ENCODE peak calls at places on chromosomes 11 and 22, in four cellular contexts. E is natural killer cell, F is fibroblast of mammary gland, A is lower lobe of right lung. V is an unnamed sample.

GRCh38 chr11:86064236-86064803 is 4.6 kb downstream of the PICALM start:
- DNase-seq in A (no peak), E (no peak), F (peak), V (no peak)

GRCh38 chr11:34522188-34522587 is 8.6 kb upstream of the ELF5 start:
- DNase-seq in A (no peak), E (no peak), F (no peak), V (no peak)

GRCh38 chr11:69297926-69298777 is 4.2 kb downstream of the MYEOV start:
- DNase-seq in F (peak), E (no peak), A (peak), V (peak)

GRCh38 chr11:62025429-62026105 is 58.1 kb upstream of the FTH1 start:
- DNase-seq in A (peak), F (peak), E (peak), V (peak)

GRCh38 chr22:37827056-37827455 is 3.9 kb downstream of the GALR3 start:
- DNase-seq in A (no peak), F (no peak), E (no peak), V (no peak)

GRCh38 chr22:20130739-20131592 is 638 bp upstream of the ZDHHC8 start:
- DNase-seq in E (peak), A (peak), F (peak), V (peak)

GRCh38 chr22:25000686-25001085 is 48.2 kb downstream of the KIAA1671 start:
- DNase-seq in F (no peak), E (no peak), A (no peak), V (no peak)

GRCh38 chr11:2995091-2995561 is 3.0 kb upstream of the NAP1L4 start:
- DNase-seq in A (no peak), F (no peak), E (no peak), V (no peak)

GRCh38 chr11:58900479-58901420 is 38.5 kb upstream of the GLYATL1 start:
- DNase-seq in F (peak), A (peak), E (no peak), V (no peak)

GRCh38 chr11:117083011-117083940 is 15.0 kb downstream of the SIK3 start:
- DNase-seq in E (no peak), F (no peak), A (no peak), V (no peak)

GRCh38 chr22:18947905-18948304 is 11.8 kb upstream of the PRODH start:
- DNase-seq in E (no peak), A (peak), F (no peak), V (no peak)

GRCh38 chr11:126438272-126438671 is 82.8 kb downstream of the ST3GAL4 start:
- DNase-seq in A (no peak), F (no peak), E (no peak), V (no peak)

GRCh38 chr22:39475902-39476301 is 19.1 kb downstream of the MGAT3 start:
- DNase-seq in A (no peak), E (no peak), F (no peak), V (no peak)

GRCh38 chr22:34105461-34106062 is 185.3 kb upstream of the LARGE1 start:
- DNase-seq in F (peak), A (peak), E (no peak), V (peak)

GRCh38 chr11:85810521-85810870 is 445 bp downstream of the SYTL2 start:
- DNase-seq in E (no peak), F (no peak), A (no peak), V (no peak)

GRCh38 chr22:48574776-48575566 is 1252.7 kb downstream of the BRD1 start:
- DNase-seq in A (peak), F (no peak), E (no peak), V (no peak)
- TF ChIP-seq CTCF in A (peak), F (no peak), E (no peak), V (no peak)

GRCh38 chr11:64516226-64516625 is 74.8 kb upstream of the SLC22A12 start:
- DNase-seq in E (no peak), A (no peak), F (no peak), V (no peak)
- TF ChIP-seq CTCF in E (peak), A (no peak), F (peak), V (no peak)

GRCh38 chr11:115530752-115531151 is 26.5 kb upstream of the CADM1 start:
- DNase-seq in E (no peak), F (no peak), A (no peak), V (no peak)
- TF ChIP-seq CTCF in E (no peak), F (no peak), A (no peak), V (no peak)

DNA sequence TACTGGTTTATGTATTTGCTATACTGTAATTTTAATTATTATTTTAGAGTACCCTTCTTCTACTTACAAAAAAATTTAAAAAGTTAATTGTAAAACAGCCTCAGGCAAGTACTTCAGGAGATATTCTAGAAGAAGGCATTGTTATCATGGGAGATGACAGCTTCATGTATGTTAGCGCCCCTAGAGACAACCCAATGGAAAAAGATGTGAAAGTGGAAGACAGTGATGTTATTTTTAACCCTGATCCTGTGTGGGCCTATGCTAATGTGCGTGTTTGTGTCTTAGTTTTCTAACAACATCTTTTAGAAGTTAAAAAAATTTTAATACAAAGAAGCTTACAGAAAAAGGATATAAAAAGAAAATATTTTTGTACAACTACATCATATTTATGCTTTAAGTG is 205.0 kb downstream of the FAM76B start:
- DNase-seq in A (no peak), F (no peak), E (no peak), V (no peak)
- TF ChIP-seq CTCF in A (no peak), F (no peak), E (no peak), V (no peak)

V was measured in omental fat pad.